ENCODE peak calls at places on chromosomes 6 and 20, in five cellular contexts. Y, Q, E, W and G are unnamed samples.

GRCh38 chr6:8085053-8085511 is 17.3 kb downstream of the EEF1E1 start:
- DNase-seq in Y (no peak), Q (peak; percentile 81), E (peak; percentile 90), W (peak; percentile 54), G (peak; percentile 22)

GRCh38 chr6:52352239-52353008 is 9.5 kb upstream of the PAQR8 start:
- DNase-seq in Y (no peak), Q (peak; percentile 79), E (peak; percentile 95), W (no peak), G (peak; percentile 81)

GRCh38 chr20:4488407-4489339 is 233.0 kb upstream of the PRND start:
- DNase-seq in Y (no peak), Q (no peak), E (peak; percentile 59), W (no peak), G (no peak)

GRCh38 chr6:138772596-138773176 is 883 bp upstream of the CCDC28A start:
- DNase-seq in Y (no peak), Q (no peak), E (no peak), W (no peak), G (peak; percentile 56)

GRCh38 chr6:149366237-149366921 is 33.7 kb upstream of the SUMO4 start:
- DNase-seq in Y (no peak), Q (no peak), E (no peak), W (no peak), G (peak; percentile 14)

GRCh38 chr6:169971171-169971861 is 219.9 kb downstream of the ERMARD start:
- DNase-seq in Y (peak; percentile 17), Q (no peak), E (no peak), W (peak; percentile 24), G (no peak)

GRCh38 chr6:137452331-137452894 is 41.8 kb downstream of the OLIG3 start:
- DNase-seq in Y (no peak), Q (no peak), E (peak; percentile 76), W (no peak), G (no peak)

GRCh38 chr6:11947569-11947968 is 64.5 kb upstream of the HIVEP1 start:
- DNase-seq in Y (no peak), Q (no peak), E (no peak), W (no peak), G (no peak)

GRCh38 chr6:4129446-4129845 is 5.9 kb downstream of the ECI2 start:
- DNase-seq in Y (no peak), Q (no peak), E (no peak), W (no peak), G (no peak)

GRCh38 chr6:163078712-163079111 is 335.8 kb upstream of the QKI start:
- DNase-seq in Y (no peak), Q (no peak), E (no peak), W (no peak), G (no peak)

GRCh38 chr20:22511943-22512910 is 72.1 kb downstream of the FOXA2 start:
- DNase-seq in Y (peak; percentile 39), Q (peak; percentile 42), E (no peak), W (no peak), G (peak; percentile 73)

GRCh38 chr6:112337209-112337638 is 9.9 kb upstream of the RFPL4B start:
- DNase-seq in Y (peak; percentile 71), Q (peak; percentile 62), E (peak; percentile 84), W (peak; percentile 67), G (peak; percentile 86)

GRCh38 chr6:140871911-140872310 is 1260.8 kb upstream of the GJE1 start:
- DNase-seq in Y (no peak), Q (no peak), E (peak; percentile 70), W (no peak), G (no peak)

GRCh38 chr6:47319382-47319781 is 9.7 kb upstream of the TNFRSF21 start:
- DNase-seq in Y (no peak), Q (no peak), E (no peak), W (no peak), G (no peak)

GRCh38 chr6:33585403-33586107 is 5.5 kb upstream of the BAK1 start:
- DNase-seq in Y (peak; percentile 81), Q (peak; percentile 70), E (peak; percentile 61), W (peak; percentile 90), G (peak; percentile 89)

GRCh38 chr6:141726158-141726557 is 406.6 kb upstream of the GJE1 start:
- DNase-seq in Y (no peak), Q (no peak), E (no peak), W (no peak), G (peak; percentile 65)

GRCh38 chr6:134657751-134658522 is 292.0 kb downstream of the ALDH8A1 start:
- DNase-seq in Y (no peak), Q (no peak), E (no peak), W (no peak), G (no peak)

GRCh38 chr20:41407617-41408016 is 41.0 kb upstream of the EMILIN3 start:
- DNase-seq in Y (no peak), Q (no peak), E (no peak), W (no peak), G (peak; percentile 50)

GRCh38 chr6:107490568-107491058 is 696 bp downstream of the SOBP start:
- DNase-seq in Y (no peak), Q (no peak), E (no peak), W (no peak), G (no peak)

GRCh38 chr6:107489636-107490567 is at the start of gene SOBP:
- DNase-seq in Y (peak; percentile 62), Q (peak; percentile 28), E (peak; percentile 53), W (peak; percentile 88), G (peak; percentile 82)

GRCh38 chr6:107488174-107488874 is 1.6 kb upstream of the SOBP start:
- DNase-seq in Y (no peak), Q (no peak), E (no peak), W (no peak), G (peak; percentile 17)

GRCh38 chr6:107491059-107491609 is 1.2 kb downstream of the SOBP start:
- DNase-seq in Y (peak; percentile 64), Q (peak; percentile 3), E (peak; percentile 56), W (peak; percentile 87), G (peak; percentile 88)

GRCh38 chr6:107488875-107489635 is 862 bp upstream of the SOBP start:
- DNase-seq in Y (peak; percentile 76), Q (peak; percentile 32), E (peak; percentile 37), W (peak; percentile 76), G (peak; percentile 76)
- H3K27ac ChIP-seq in Y (no peak overlapping the region), Q (peak overlapping the region; percentile 92), E (peak overlapping the region; percentile 67), W (peak overlapping the region; percentile 83), G (peak overlapping the region; percentile 21)

GRCh38 chr6:35596448-35597442 is 84.0 kb upstream of the TULP1 start:
- DNase-seq in Y (no peak), Q (peak; percentile 35), E (peak; percentile 95), W (no peak), G (no peak)
- H3K4me1 ChIP-seq in Y (peaks cover under 1% of the 10 kb centered on the region), Q (peaks cover 33% of the 10 kb centered on the region), E (peaks cover 6% of the 10 kb centered on the region), W (peaks cover 38% of the 10 kb centered on the region), G (peaks cover 8% of the 10 kb centered on the region)

DNA sequence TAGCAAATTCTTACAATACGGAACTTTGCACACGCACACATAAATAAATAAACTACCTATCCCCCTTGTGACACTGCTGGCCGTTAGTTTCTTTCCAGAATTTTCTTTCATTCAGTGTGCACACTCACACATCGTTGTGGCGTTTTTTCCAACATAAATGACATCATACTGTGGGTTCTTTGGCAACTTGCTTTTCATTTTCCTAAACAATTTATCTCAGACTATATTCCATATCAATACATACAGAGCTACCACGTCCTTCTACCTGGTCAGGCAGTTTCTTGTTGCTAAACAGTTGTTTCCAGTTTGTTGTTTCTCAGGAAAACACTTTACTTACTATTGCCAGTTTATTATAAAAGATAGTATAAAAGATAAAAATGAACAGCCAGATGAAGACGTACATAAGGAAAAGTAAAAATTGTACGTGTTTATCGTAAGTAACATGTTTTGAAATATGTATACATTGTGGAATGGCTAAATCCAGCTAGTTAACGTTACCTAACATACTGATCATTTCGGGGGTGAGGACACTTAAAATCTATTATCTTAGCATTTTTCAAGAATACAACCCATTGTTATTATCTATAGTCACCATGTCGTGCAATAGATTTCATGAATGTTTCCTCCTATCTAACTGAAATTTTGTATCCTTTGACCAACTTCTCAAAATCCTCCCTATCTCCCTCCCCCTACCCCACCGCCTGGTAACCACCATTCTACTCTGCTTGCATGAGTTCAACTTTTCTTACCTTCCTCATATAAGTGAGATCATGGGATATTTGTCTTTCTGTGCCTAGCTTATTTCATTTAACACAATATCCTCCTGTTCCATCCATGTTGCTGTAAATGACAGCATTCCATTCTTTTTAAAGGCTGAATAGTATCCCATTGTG is 1.2 kb upstream of the TP53RK start:
- DNase-seq in Y (no peak), Q (no peak), E (no peak), W (no peak), G (no peak)
- H3K27ac ChIP-seq in Y (no peak overlapping the region), Q (peak overlapping the region; percentile 81), E (no peak overlapping the region), W (no peak overlapping the region), G (no peak overlapping the region)

DNA sequence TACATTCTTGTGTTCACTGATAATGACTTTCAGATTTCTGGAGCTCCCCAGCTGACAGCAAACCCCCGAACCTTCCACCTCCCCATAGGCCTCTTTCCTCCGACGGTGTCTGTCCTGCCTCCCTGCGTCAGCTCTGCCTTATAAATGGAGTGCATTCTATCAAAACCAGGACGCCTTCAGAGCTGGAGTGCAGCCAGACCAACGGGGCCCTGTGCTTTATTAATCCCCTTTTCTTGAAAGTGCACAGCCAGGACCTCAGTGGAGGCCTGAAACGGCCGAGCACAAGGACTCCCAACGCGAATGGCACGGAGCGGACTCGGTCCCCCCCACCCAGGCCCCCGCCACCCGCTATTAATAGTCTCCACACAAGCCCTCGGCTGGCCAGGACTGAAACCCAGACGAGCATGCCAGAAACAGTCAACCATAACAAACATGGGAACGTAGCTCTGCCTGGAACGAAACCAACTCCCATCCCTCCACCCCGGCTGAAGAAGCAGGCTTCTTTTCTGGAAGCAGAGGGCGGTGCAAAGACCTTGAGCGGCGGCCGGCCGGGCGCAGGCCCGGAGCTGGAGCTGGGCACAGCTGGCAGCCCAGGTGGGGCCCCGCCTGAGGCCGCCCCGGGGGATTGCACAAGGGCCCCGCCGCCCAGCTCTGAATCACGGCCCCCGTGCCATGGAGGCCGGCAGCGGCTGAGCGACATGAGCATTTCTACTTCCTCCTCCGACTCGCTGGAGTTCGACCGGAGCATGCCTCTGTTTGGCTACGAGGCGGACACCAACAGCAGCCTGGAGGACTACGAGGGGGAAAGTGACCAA is 42.3 kb upstream of the NAA20 start:
- DNase-seq in Y (no peak), Q (peak; percentile 77), E (peak; percentile 97), W (peak; percentile 90), G (peak; percentile 77)
- H3K4me1 ChIP-seq in Y (peaks cover 4% of the 10 kb centered on the region), Q (peaks cover 40% of the 10 kb centered on the region), E (peaks cover 9% of the 10 kb centered on the region), W (peaks cover 21% of the 10 kb centered on the region), G (peaks cover 26% of the 10 kb centered on the region)

GRCh38 chr6:166488701-166489100 is 97.8 kb downstream of the RAMACL start:
- DNase-seq in Y (no peak), Q (no peak), E (no peak), W (peak; percentile 28), G (no peak)

GRCh38 chr6:166486536-166486880 is 100.0 kb downstream of the RAMACL start:
- DNase-seq in Y (no peak), Q (no peak), E (no peak), W (no peak), G (no peak)

GRCh38 chr6:166488081-166488685 is 98.3 kb downstream of the RAMACL start:
- DNase-seq in Y (no peak), Q (no peak), E (peak; percentile 12), W (peak; percentile 58), G (no peak)

GRCh38 chr6:166485651-166486535 is 100.6 kb downstream of the RAMACL start:
- DNase-seq in Y (no peak), Q (no peak), E (no peak), W (peak; percentile 28), G (no peak)

DNA sequence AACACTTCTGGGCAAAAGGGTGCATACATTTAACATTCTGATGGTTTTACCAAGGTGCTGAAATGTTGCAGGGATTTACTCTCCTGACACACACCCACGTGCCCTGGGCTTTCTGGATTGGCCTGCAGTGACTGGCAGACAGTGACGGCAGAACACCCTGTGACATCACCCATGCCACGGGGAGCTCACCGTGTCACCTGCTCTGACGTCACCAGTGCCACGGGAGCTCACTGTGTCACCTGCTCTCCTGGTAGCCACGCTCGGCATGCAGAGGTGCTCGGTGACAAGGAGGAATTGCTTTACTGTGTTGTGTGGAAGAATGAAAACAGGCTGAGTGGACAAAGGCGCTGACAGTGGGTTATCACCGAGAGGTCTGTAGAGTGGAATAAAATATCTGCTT is 99.3 kb downstream of the RAMACL start:
- DNase-seq in Y (no peak), Q (no peak), E (no peak), W (peak; percentile 28), G (no peak)
- H3K27ac ChIP-seq in Y (no peak overlapping the region), Q (no peak overlapping the region), E (no peak overlapping the region), W (no peak overlapping the region), G (no peak overlapping the region)